ENCODE peak calls at places on chromosomes 13 and 19, in ten cellular contexts. W is stomach, I is transverse colon, O is H54, N is A549, E is lower leg skin, M is body of pancreas, G is HCT116, Y is breast epithelium, P is NB4. K is an unnamed sample.

GRCh38 chr19:10283301-10283733 is 3.4 kb upstream of the ICAM4 start:
- DNase-seq in W (no peak), I (no peak), O (no peak), N (no peak), E (no peak), M (no peak), G (no peak), Y (no peak), P (no peak), K (no peak)

GRCh38 chr19:42846597-42846996 is 32.9 kb downstream of the PSG1 start:
- DNase-seq in W (no peak), I (no peak), O (no peak), N (no peak), E (no peak), M (no peak), G (no peak), Y (no peak), P (no peak), K (no peak)

GRCh38 chr13:107854880-107855279 is 360.5 kb downstream of the LIG4 start:
- DNase-seq in W (no peak), I (no peak), O (no peak), N (no peak), E (no peak), M (no peak), G (no peak), Y (no peak), P (no peak), K (no peak)

GRCh38 chr19:3370728-3371591 is 4.6 kb downstream of the NFIC start:
- DNase-seq in W (no peak), I (no peak), O (no peak), N (no peak), E (no peak), M (no peak), G (no peak), Y (no peak), P (no peak), K (no peak)

GRCh38 chr19:35165200-35166058 is 10.9 kb downstream of the FXYD5 start:
- DNase-seq in W (no peak), I (no peak), O (no peak), N (no peak), E (peak), M (no peak), G (no peak), Y (no peak), P (no peak), K (no peak)

GRCh38 chr13:113730145-113730750 is 28.8 kb upstream of the TMEM255B start:
- DNase-seq in W (no peak), I (no peak), O (no peak), N (no peak), E (no peak), M (no peak), G (no peak), Y (no peak), P (no peak), K (no peak)

GRCh38 chr13:99086149-99086868 is 108.4 kb upstream of the DOCK9 start:
- DNase-seq in W (peak), I (peak), O (peak), N (peak), E (peak), M (peak), G (no peak), Y (no peak), P (peak), K (peak)

GRCh38 chr19:30325657-30326056 is 46.5 kb upstream of the ZNF536 start:
- DNase-seq in W (no peak), I (no peak), O (no peak), N (no peak), E (peak), M (no peak), G (no peak), Y (no peak), P (no peak), K (no peak)

GRCh38 chr19:15142313-15142712 is 35.1 kb downstream of the SYDE1 start:
- DNase-seq in W (no peak), I (no peak), O (no peak), N (no peak), E (no peak), M (no peak), G (no peak), Y (no peak), P (no peak), K (no peak)

GRCh38 chr13:75368167-75368566 is 113.8 kb downstream of the TBC1D4 start:
- DNase-seq in W (no peak), I (no peak), O (no peak), N (no peak), E (no peak), M (no peak), G (peak), Y (no peak), P (no peak), K (no peak)

GRCh38 chr19:32876919-32877285 is 7.3 kb upstream of the SLC7A9 start:
- DNase-seq in W (no peak), I (peak), O (peak), N (peak), E (peak), M (no peak), G (no peak), Y (no peak), P (no peak), K (no peak)

GRCh38 chr19:43476606-43477005 is 11.2 kb upstream of the LYPD3 start:
- DNase-seq in W (no peak), I (no peak), O (peak), N (no peak), E (no peak), M (no peak), G (no peak), Y (no peak), P (no peak), K (no peak)

GRCh38 chr19:43784981-43785808 is 4.4 kb upstream of the KCNN4 start:
- DNase-seq in W (peak), I (peak), O (peak), N (peak), E (no peak), M (peak), G (peak), Y (peak), P (peak), K (peak)

GRCh38 chr13:48437381-48437780 is 24.5 kb upstream of the LPAR6 start:
- DNase-seq in W (peak), I (peak), O (no peak), N (no peak), E (peak), M (peak), G (no peak), Y (no peak), P (no peak), K (peak)

GRCh38 chr13:111304041-111304544 is 16.3 kb upstream of the TEX29 start:
- DNase-seq in W (no peak), I (peak), O (no peak), N (no peak), E (no peak), M (no peak), G (no peak), Y (no peak), P (no peak), K (no peak)

GRCh38 chr13:74288361-74288911 is 154.2 kb upstream of the KLF12 start:
- DNase-seq in W (peak), I (peak), O (no peak), N (no peak), E (peak), M (peak), G (no peak), Y (no peak), P (no peak), K (peak)

GRCh38 chr13:89514534-89515312 is 1832.8 kb upstream of the MIR17HG start:
- DNase-seq in W (no peak), I (no peak), O (peak), N (peak), E (no peak), M (peak), G (no peak), Y (no peak), P (no peak), K (no peak)

DNA sequence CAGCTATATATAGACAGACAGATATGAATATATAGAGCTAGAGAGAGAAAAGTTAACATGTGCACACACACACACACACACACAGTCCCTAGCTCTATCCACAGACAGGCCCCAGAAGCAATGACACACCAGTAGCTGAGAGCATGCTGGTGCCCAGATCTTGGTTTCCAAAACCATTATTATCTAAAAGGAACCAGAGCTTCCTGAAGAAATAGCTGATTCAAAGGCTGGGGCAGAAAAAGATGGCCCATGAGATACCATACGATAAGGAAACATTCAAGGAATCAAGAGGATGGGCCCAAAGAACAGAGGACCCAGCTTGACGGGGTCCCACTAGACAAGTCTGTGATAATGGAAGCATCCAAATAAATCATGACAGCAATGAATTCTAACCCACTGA is 53.4 kb downstream of the ABCC4 start:
- DNase-seq in W (no peak), I (no peak), O (no peak), N (no peak), E (peak), M (no peak), G (no peak), Y (no peak), P (no peak), K (no peak)
- TF ChIP-seq POLR2A in W (no peak), I (no peak), O (no peak), N (no peak), E (no peak), M (no peak), G (no peak), Y (no peak), P (no peak), K (no peak)

DNA sequence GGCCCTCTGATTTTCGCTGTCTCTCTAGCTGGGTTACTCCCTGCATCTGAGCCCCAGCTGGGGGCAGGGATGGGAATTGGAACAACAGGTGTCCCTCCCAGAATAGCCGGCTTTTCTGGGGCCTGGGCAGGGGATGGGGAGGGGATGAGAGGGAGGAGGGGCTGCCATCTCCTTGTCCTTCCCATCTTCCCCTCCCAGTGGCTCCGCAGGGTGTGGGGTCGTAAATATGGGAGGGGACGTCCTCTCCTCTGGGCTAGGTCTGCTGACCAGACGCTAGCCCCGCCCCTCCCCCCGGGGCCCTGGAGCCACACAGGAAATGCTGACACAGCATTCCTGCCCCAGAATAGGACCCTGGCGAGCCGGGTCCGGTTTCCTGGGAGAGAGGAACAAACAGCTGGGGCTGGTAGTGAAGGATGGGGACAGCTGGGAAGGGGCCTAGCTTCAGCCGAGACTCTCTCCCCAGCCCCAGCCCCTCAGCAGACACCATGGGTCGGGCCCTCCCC is 1.1 kb downstream of the RYR1 start:
- DNase-seq in W (no peak), I (peak), O (no peak), N (no peak), E (no peak), M (no peak), G (no peak), Y (no peak), P (no peak), K (no peak)
- TF ChIP-seq POLR2A in W (no peak), I (no peak), O (no peak), N (no peak), E (no peak), M (no peak), G (no peak), Y (no peak), P (no peak), K (no peak)

GRCh38 chr19:1421218-1421957 is 14.0 kb downstream of the DAZAP1 start:
- DNase-seq in W (no peak), I (no peak), O (no peak), N (no peak), E (no peak), M (no peak), G (no peak), Y (no peak), P (no peak), K (no peak)
- TF ChIP-seq POLR2A in W (no peak), I (no peak), O (no peak), N (no peak), E (no peak), M (no peak), G (no peak), Y (no peak), P (no peak), K (no peak)

DNA sequence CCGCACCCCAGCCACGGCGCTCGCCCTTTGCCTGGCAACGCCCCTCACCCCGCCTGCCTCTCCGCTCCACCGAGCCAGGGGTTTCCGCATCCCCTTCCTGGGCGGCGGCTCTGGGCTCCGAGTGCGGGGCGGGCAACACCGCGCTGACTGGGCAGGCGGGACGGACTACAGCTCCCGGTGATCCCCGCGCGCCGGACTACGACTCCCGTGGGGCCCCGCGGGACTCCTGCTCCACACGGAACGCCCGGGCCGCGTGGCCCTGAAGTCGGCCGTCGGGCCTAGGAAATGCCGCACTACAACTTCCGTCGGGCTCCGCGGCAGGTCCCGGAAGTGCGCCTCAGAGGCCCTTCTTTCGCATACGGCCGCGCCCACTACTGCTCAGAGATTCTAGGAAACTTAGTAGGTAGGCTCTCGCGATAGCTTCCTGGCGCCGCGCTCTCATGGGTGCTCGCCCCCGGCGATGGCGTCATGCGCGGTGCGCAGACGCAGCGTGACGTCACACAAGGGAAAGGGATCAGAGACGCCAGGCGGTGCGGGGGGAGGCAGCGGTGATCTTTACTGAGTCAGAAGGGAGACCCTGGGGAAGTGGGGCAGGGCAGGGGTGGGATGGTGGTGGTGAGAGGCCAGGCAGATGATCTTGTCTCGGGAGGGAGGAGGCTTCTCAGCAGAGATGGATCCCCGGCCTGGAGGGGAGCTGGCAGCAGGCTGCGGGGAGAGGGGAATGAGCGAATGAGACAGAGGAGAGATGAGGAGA is at the start of gene JOSD2:
- DNase-seq in W (peak), I (peak), O (peak), N (peak), E (peak), M (peak), G (peak), Y (peak), P (peak), K (peak)
- TF ChIP-seq POLR2A in W (no peak), I (peak), O (peak), N (peak), E (no peak), M (peak), G (peak), Y (no peak), P (peak), K (peak)

DNA sequence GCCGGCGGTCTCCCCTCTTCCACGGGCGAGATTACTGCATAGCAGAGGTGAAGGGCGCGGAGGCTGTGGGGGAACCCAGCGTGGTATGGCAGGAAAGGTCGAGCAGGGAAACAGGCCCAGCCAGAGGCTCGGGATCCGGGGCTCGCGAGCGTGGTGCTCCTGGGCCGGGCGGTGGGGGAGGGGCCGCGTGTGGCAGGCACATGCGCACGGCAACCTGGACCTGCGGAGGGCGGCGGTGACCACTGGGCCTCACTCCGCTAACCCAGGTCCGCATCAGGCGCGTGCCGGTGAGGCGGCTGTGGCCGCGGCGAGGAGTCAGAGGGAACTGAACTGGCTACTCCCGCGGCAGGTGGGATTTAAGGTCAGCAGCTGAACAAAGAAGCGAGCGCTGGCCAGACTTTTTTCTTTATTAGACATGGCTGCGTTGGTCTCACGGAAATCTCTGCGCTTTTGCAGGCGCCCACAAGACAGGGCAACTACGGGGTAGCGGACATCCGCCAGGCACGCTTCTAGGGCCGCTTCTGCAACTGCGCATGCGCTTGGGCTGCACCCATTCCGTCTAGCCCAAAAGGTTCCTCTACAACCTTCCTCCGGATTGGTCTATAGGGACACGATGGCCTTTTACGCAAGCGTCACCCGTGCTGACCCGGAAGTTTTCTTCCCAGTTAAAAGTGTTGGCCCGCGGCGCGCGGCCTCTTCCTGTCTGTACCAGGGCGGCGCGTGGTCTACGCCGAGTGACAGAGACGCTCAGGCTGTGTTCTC is at the start of gene RPS5:
- DNase-seq in W (peak), I (peak), O (peak), N (peak), E (peak), M (peak), G (peak), Y (peak), P (peak), K (peak)
- TF ChIP-seq POLR2A in W (no peak), I (peak), O (peak), N (peak), E (no peak), M (peak), G (peak), Y (peak), P (peak), K (peak)

DNA sequence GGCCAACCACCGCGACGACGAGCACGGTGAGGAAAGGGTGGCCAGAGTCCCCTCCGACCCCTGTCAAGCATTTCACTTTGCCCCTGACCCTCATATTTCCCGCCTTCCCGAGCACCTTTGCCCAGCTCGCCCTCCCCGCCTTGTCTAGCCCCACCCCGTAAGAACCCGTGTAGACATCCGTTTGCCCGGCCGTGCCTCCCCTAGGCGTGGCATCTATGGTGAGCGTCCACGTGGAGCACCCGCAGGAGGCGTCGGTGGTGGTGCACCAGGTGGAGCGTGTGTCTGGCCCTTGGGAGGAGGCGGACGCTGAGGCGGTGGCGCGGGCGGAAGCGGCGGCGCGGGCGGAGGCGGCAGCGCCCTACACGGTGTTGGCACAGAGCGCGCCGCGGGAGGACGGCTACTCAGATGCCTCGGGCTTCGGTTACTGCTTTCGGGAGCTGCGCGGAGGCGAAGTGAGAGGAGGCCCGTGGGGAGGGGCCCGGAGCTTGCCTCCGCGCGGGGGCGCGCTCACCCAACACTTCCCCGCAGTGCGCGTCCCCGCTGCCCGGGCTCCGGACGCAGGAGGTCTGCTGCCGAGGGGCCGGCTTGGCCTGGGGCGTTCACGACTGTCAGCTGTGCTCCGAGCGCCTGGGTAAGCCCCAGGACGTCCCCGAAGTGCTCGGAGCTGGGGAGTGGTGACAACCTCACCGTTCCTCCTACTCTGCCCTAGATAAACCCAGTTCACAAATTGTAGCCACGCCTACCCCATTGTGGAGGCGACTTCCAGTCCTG is 4.2 kb downstream of the LTBP4 start:
- DNase-seq in W (peak), I (peak), O (peak), N (peak), E (peak), M (peak), G (peak), Y (peak), P (peak), K (peak)
- TF ChIP-seq POLR2A in W (no peak), I (peak), O (peak), N (peak), E (no peak), M (peak), G (peak), Y (peak), P (no peak), K (peak)

DNA sequence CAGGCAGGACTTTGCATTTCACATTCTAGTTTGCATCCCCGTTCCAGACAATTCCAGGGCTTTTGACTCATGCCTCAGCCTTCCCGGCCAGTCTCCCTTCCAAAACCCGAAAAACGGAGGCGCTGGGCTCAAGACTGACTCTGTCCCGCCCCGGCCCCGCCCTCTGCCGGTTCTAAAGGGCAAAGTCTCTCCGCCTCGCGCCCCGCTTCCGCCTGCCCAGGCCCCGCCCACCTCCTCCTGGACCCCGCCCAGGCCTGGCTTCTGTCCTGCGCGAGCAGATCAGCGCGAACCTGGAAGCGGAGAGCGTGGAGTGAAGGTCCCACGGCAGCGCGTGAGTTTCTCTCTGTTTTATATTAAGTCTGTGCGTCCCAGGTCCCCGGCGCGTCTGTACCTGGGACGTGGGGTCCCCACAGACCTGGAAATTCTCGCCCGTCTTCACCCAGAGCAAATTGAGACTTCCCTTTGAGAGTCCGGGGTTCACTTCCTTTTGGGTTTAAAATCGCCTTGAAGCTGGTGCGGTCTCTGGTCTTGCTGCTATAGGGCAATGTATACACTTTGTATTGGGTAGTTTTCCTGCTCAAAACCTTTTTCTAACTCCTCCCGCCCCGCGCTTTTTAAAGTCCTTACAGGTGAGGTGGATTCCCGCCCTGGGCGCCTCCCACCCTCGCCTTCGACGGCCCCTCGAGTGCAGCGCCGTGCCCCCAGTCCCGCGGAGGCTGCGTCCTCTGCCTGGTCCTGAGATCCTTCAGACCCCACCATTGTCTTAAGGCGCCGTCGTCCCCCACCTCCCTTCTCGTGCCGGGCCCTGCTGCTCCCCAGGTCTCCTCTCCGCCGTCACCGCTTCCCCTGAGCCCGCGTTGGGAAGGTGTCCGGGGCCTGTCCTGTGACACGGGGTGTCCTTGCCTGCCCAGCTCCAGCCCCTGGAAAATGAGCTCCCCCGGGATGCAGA is 31.2 kb downstream of the ZNF701 start:
- DNase-seq in W (peak), I (peak), O (peak), N (no peak), E (peak), M (peak), G (peak), Y (peak), P (peak), K (peak)
- TF ChIP-seq POLR2A in W (no peak), I (peak), O (peak), N (no peak), E (no peak), M (no peak), G (no peak), Y (no peak), P (peak), K (no peak)